ENCODE peak calls at places on chromosomes 12 and 14, in four cellular contexts. J is GM12878, K is HepG2, C is K562. V is an unnamed sample.
A peak's percentile ranks its signal among the peaks of the same experiment; 100 is the strongest.

GRCh38 chr12:646303-647038 is 16.8 kb downstream of the NINJ2 start:
- DNase-seq in C (no peak), K (peak; percentile 95), J (no peak), V (no peak)

GRCh38 chr12:24741216-24741615 is 207.7 kb downstream of the BCAT1 start:
- DNase-seq in J (peak; percentile 73), C (no peak), K (no peak), V (no peak)

GRCh38 chr14:30193791-30194407 is 266.3 kb upstream of the PRKD1 start:
- DNase-seq in K (no peak), C (no peak), J (no peak), V (no peak)

GRCh38 chr14:78197088-78197487 is 26.9 kb downstream of the NRXN3 start:
- DNase-seq in K (no peak), C (no peak), J (no peak), V (no peak)

GRCh38 chr12:124680863-124681778 is 113.7 kb upstream of the NCOR2 start:
- DNase-seq in K (peak; percentile 80), C (peak; percentile 63), J (peak; percentile 71), V (peak; percentile 64)

GRCh38 chr14:66476964-66477363 is 9.2 kb upstream of the CCDC196 start:
- DNase-seq in K (no peak), C (peak; percentile 8), J (no peak), V (peak; percentile 52)

GRCh38 chr12:107225626-107226025 is 132.3 kb upstream of the CRY1 start:
- DNase-seq in J (no peak), K (peak; percentile 65), C (no peak), V (no peak)

GRCh38 chr12:103505371-103506236 is 9.8 kb upstream of the C12orf42 start:
- DNase-seq in J (peak; percentile 98), K (no peak), C (no peak), V (no peak)

GRCh38 chr14:96752594-96752993 is 44.6 kb upstream of the VRK1 start:
- DNase-seq in K (no peak), C (no peak), J (no peak), V (no peak)

GRCh38 chr14:98015921-98016320 is 1218.7 kb downstream of the VRK1 start:
- DNase-seq in K (no peak), J (no peak), C (no peak), V (no peak)

GRCh38 chr14:53148612-53149202 is 4.4 kb downstream of the DDHD1 start:
- DNase-seq in C (no peak), J (peak; percentile 57), K (no peak), V (no peak)
- TF ChIP-seq JUND in C (no peak), J (peak; percentile 73), K (no peak), V (no peak)

DNA sequence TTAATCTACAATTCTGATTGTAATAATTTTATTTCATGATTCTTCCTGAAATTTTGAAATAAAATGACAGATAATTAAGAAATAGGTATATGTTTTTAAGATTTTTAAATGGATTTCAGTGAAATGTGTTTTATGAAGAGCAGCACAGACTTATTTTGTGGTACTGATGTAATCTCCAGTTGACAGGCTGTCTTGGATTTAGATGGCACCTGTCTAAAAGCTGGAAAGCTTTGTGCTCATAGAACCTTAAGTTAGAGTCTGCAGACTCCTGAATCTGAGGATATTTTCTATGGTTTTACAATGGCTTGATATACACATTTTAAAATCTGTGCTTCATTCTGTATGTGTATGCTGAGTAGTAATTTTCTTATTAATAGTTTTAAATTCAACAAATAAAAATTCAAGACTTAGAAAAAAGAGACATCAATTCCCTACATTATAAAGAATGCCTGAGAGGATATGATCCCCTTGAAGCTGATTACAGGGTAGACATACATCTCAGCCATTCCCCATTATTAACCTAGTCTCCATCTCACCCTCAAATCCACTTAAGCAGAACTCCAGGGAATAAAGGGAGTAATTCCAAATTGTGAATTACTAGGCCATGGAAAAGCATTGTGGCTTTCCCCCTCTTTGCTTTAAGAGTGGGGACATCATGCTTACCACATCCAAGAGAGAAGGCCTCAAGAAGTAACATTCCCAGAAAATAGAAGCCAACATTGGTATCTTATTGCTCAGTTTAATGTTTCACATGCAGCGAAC is 33.7 kb upstream of the ACSS3 start:
- DNase-seq in C (no peak), J (no peak), K (no peak), V (no peak)
- TF ChIP-seq FOXM1 in C (no peak), J (no peak), K (no peak), V (no peak)

GRCh38 chr12:85949253-85949652 is 75.2 kb downstream of the NTS start:
- DNase-seq in K (no peak), J (no peak), C (no peak), V (no peak)
- H2AFZ ChIP-seq in K (no peak overlapping the region), J (no peak overlapping the region), C (no peak overlapping the region), V (no peak overlapping the region)

GRCh38 chr12:96883571-96883970 is 23.5 kb upstream of the NEDD1 start:
- DNase-seq in K (no peak), J (no peak), C (no peak), V (no peak)

GRCh38 chr12:96881608-96882007 is 25.4 kb upstream of the NEDD1 start:
- DNase-seq in J (no peak), K (no peak), C (no peak), V (no peak)

GRCh38 chr12:96880220-96880619 is 26.8 kb upstream of the NEDD1 start:
- DNase-seq in J (no peak), K (no peak), C (no peak), V (no peak)

GRCh38 chr12:96879301-96879700 is 27.8 kb upstream of the NEDD1 start:
- DNase-seq in C (no peak), J (no peak), K (no peak), V (no peak)

GRCh38 chr12:96882862-96883261 is 24.2 kb upstream of the NEDD1 start:
- DNase-seq in J (no peak), C (no peak), K (no peak), V (no peak)
- TF ChIP-seq JUND in J (no peak), C (no peak), K (no peak), V (peak; percentile 46)

GRCh38 chr12:93108958-93109357 is 179.9 kb upstream of the EEA1 start:
- DNase-seq in C (no peak), J (no peak), K (no peak), V (no peak)
- TF ChIP-seq FOXM1 in C (no peak), J (no peak), K (no peak), V (no peak)

DNA sequence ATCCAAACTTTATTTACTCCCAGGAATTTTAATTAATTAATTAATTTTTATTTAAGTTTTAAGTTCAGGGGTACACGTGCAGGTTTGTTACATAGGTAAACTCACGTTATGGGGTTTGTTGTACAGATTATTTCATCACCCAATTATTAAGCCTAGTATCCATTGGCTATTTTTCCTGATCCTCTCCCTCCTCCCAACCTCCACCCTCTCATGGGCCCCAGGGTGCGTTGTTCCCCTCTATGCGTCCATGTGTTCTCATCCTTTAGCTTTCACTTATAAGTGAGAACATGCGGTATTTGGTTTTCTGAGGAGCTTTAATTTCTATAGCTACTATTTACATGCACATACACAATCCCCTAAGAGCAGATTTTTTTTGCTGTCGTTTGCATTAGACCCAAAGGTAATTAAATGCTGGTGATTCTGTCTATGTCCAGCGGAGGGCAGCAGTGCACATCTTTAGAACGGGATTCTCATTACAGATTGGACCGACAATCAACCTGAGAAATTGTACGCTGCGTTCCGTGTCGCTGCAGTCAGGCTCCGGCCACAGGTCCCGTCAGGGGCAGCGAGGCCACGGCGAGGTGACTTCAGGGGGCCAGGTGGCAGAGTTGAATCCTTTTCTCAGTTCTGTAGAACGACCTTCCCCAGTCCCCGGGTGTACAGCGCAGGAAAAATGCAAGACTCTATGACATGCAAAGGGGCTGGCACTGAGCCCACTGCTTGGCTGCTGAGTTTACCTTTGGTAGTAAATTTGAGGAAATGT is 11.6 kb downstream of the TMEM30B start:
- DNase-seq in J (peak; percentile 45), K (peak; percentile 75), C (peak; percentile 23), V (peak; percentile 74)
- H2AFZ ChIP-seq in J (peak overlapping the region; percentile 63), K (peak overlapping the region; percentile 69), C (peak overlapping the region; percentile 40), V (peak overlapping the region; percentile 52)

DNA sequence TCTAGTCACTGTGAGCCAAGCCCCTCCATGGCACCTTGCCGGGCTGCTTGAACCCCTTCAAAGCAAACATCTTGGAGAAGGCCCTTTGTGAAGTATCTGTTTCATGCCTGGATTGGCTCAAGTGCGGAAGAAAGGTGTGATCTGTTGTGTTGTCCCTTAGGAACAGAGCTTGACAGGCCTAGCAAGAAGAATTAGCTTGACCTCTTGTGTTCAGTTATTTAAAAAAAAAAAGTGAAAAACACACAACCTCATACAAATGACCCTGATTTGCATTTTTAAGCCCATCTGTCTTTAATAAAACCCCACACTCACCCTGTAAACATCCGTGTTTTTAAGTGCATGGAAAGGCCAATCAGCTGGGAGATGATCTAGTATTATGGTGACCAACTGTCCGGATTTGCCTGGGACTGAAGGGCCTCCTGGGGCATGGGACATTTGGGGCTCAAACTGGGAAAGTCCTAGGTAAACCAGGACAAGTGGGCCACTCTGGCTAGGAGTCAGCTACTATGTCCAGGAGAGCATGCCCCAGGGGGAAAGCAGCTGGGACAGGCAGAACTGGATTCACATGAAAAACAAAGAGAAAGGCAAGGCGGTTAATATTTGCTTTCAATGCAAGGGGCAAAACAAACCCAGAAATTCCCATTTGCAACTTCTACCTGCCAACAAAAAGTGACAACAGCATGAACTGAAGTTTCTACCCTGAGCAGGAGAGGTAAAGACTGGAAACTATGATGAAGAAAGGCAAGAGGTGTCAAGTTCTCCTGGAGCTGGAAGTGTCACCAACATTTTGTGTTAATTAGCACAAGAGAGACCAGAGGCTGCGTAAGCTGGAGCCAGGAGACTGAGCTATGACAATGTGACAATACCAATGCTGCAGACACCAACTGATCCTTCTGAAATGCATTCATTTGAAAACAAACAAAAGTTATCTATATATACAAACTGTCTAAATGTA is 78.6 kb downstream of the CLMN start:
- DNase-seq in J (no peak), C (no peak), K (no peak), V (peak; percentile 36)
- TF ChIP-seq JUND in J (no peak), C (no peak), K (no peak), V (no peak)

GRCh38 chr14:60968671-60969070 is 12.2 kb downstream of the TRMT5 start:
- DNase-seq in K (no peak), J (no peak), C (no peak), V (no peak)
- TF ChIP-seq FOXM1 in K (no peak), J (no peak), C (no peak), V (no peak)

DNA sequence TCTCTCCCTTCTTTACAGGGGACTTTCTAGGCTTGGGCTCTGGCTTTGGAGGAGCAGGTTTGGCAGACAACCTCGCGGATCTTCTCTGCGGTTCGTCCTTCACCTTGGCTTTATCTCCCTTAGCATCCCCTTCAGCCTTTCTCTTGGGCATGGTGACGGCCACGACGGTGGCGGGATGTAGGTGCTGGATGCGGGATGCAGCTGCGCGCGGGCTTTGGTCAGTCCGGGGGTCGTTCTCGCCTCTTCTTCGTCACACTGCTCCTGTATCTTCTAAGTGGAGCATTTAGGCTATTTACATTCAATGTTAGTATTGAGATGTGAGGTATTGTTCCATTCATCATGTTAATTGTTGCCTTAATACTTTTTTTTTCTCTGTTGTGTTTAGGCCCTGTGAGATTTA is 217.2 kb upstream of the STXBP6 start:
- DNase-seq in J (no peak), C (no peak), K (no peak), V (no peak)
- H2AFZ ChIP-seq in J (no peak overlapping the region), C (no peak overlapping the region), K (no peak overlapping the region), V (no peak overlapping the region)